ENCODE peak calls at places on chromosomes 7 and 10, in seven cellular contexts. One of them, this sample, is unnamed.

GRCh38 chr10:21475393-21475792 is 50.1 kb downstream of the SKIDA1 start:
- DNase-seq in HCT116: no peak
- DNase-seq in H1: no peak
- DNase-seq in HepG2: peak
- DNase-seq in SK-N-SH: no peak
- DNase-seq in K562: no peak
- DNase-seq in GM12878: no peak
- DNase-seq in this sample: no peak

GRCh38 chr7:11625669-11626068 is 206.3 kb downstream of the THSD7A start:
- DNase-seq in HCT116: no peak
- DNase-seq in H1: no peak
- DNase-seq in HepG2: no peak
- DNase-seq in SK-N-SH: no peak
- DNase-seq in K562: no peak
- DNase-seq in GM12878: no peak
- DNase-seq in this sample: no peak

GRCh38 chr7:84228526-84228925 is 33.9 kb upstream of the SEMA3A start:
- DNase-seq in HCT116: no peak
- DNase-seq in H1: peak
- DNase-seq in HepG2: no peak
- DNase-seq in SK-N-SH: no peak
- DNase-seq in K562: no peak
- DNase-seq in GM12878: no peak
- DNase-seq in this sample: no peak

GRCh38 chr10:78763217-78763616 is 305.5 kb upstream of the ZMIZ1 start:
- DNase-seq in HCT116: no peak
- DNase-seq in H1: no peak
- DNase-seq in HepG2: no peak
- DNase-seq in SK-N-SH: no peak
- DNase-seq in K562: no peak
- DNase-seq in GM12878: no peak
- DNase-seq in this sample: no peak

GRCh38 chr10:14880201-14880600 is 1.5 kb downstream of the SUV39H2 start:
- DNase-seq in HCT116: no peak
- DNase-seq in H1: no peak
- DNase-seq in HepG2: no peak
- DNase-seq in SK-N-SH: no peak
- DNase-seq in K562: peak
- DNase-seq in GM12878: no peak
- DNase-seq in this sample: peak

GRCh38 chr7:137952406-137952805 is 49.5 kb downstream of the CREB3L2 start:
- DNase-seq in HCT116: no peak
- DNase-seq in H1: no peak
- DNase-seq in HepG2: no peak
- DNase-seq in SK-N-SH: no peak
- DNase-seq in K562: no peak
- DNase-seq in GM12878: no peak
- DNase-seq in this sample: no peak

GRCh38 chr7:150311146-150311545 is 12.0 kb upstream of the LRRC61 start:
- DNase-seq in HCT116: no peak
- DNase-seq in H1: no peak
- DNase-seq in HepG2: no peak
- DNase-seq in SK-N-SH: no peak
- DNase-seq in K562: no peak
- DNase-seq in GM12878: no peak
- DNase-seq in this sample: no peak

GRCh38 chr7:92813390-92814024 is 22.9 kb downstream of the CDK6 start:
- DNase-seq in HCT116: no peak
- DNase-seq in H1: no peak
- DNase-seq in HepG2: no peak
- DNase-seq in SK-N-SH: no peak
- DNase-seq in K562: no peak
- DNase-seq in GM12878: peak
- DNase-seq in this sample: no peak

GRCh38 chr7:30427296-30428080 is 51.1 kb downstream of the NOD1 start:
- DNase-seq in HCT116: no peak
- DNase-seq in H1: no peak
- DNase-seq in HepG2: no peak
- DNase-seq in SK-N-SH: peak
- DNase-seq in K562: no peak
- DNase-seq in GM12878: no peak
- DNase-seq in this sample: no peak

GRCh38 chr10:11154809-11155208 is 137.1 kb downstream of the CELF2 start:
- DNase-seq in HCT116: no peak
- DNase-seq in H1: no peak
- DNase-seq in HepG2: no peak
- DNase-seq in SK-N-SH: no peak
- DNase-seq in K562: no peak
- DNase-seq in GM12878: no peak
- DNase-seq in this sample: no peak
- TF ChIP-seq JUND in HCT116: no peak
- TF ChIP-seq JUND in H1: no peak
- TF ChIP-seq JUND in HepG2: no peak
- TF ChIP-seq JUND in SK-N-SH: no peak
- TF ChIP-seq JUND in K562: no peak
- TF ChIP-seq JUND in GM12878: no peak
- TF ChIP-seq JUND in this sample: no peak

GRCh38 chr10:132536964-132537712 is 449 bp upstream of the INPP5A start:
- DNase-seq in HCT116: peak
- DNase-seq in H1: peak
- DNase-seq in HepG2: peak
- DNase-seq in SK-N-SH: peak
- DNase-seq in K562: peak
- DNase-seq in GM12878: peak
- DNase-seq in this sample: peak

GRCh38 chr10:132539431-132539839 is 1.8 kb downstream of the INPP5A start:
- DNase-seq in HCT116: no peak
- DNase-seq in H1: no peak
- DNase-seq in HepG2: no peak
- DNase-seq in SK-N-SH: no peak
- DNase-seq in K562: no peak
- DNase-seq in GM12878: no peak
- DNase-seq in this sample: no peak

GRCh38 chr10:132538790-132539421 is 1.3 kb downstream of the INPP5A start:
- DNase-seq in HCT116: no peak
- DNase-seq in H1: no peak
- DNase-seq in HepG2: no peak
- DNase-seq in SK-N-SH: peak
- DNase-seq in K562: no peak
- DNase-seq in GM12878: no peak
- DNase-seq in this sample: no peak

GRCh38 chr10:132537713-132538020 is at the start of gene INPP5A:
- DNase-seq in HCT116: no peak
- DNase-seq in H1: no peak
- DNase-seq in HepG2: no peak
- DNase-seq in SK-N-SH: no peak
- DNase-seq in K562: no peak
- DNase-seq in GM12878: no peak
- DNase-seq in this sample: no peak

GRCh38 chr10:132538031-132538789 is 623 bp downstream of the INPP5A start:
- DNase-seq in HCT116: no peak
- DNase-seq in H1: no peak
- DNase-seq in HepG2: no peak
- DNase-seq in SK-N-SH: no peak
- DNase-seq in K562: no peak
- DNase-seq in GM12878: no peak
- DNase-seq in this sample: no peak
- TF ChIP-seq JUND in HCT116: no peak
- TF ChIP-seq JUND in H1: no peak
- TF ChIP-seq JUND in HepG2: no peak
- TF ChIP-seq JUND in SK-N-SH: no peak
- TF ChIP-seq JUND in K562: no peak
- TF ChIP-seq JUND in GM12878: no peak
- TF ChIP-seq JUND in this sample: no peak

DNA sequence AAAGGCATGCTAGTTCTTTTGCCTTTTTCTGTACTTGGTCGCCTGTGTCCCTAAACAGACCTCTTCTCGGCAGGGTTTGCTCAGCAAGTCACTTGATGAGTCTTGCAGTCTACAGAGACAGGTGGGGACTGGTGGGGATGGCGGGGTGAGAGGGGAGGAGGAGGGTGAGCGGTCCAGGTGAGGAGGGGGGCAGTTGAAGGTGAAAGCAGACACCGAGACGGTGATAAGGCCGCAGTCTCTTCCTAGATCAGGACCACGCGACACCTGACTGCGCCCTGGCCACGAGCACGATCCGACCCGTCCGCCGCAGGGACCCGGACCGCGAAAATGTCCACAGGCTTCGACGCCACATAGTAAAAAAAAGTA is 566 bp downstream of the ASNS start:
- DNase-seq in HCT116: no peak
- DNase-seq in H1: no peak
- DNase-seq in HepG2: no peak
- DNase-seq in SK-N-SH: no peak
- DNase-seq in K562: peak
- DNase-seq in GM12878: peak
- DNase-seq in this sample: peak
- TF ChIP-seq JUND in HCT116: no peak
- TF ChIP-seq JUND in H1: no peak
- TF ChIP-seq JUND in HepG2: no peak
- TF ChIP-seq JUND in SK-N-SH: no peak
- TF ChIP-seq JUND in K562: no peak
- TF ChIP-seq JUND in GM12878: no peak
- TF ChIP-seq JUND in this sample: no peak

GRCh38 chr7:10560497-10560896 is 413.2 kb upstream of the PHF14 start:
- DNase-seq in HCT116: no peak
- DNase-seq in H1: no peak
- DNase-seq in HepG2: no peak
- DNase-seq in SK-N-SH: no peak
- DNase-seq in K562: no peak
- DNase-seq in GM12878: no peak
- DNase-seq in this sample: no peak
- TF ChIP-seq JUND in HCT116: no peak
- TF ChIP-seq JUND in H1: no peak
- TF ChIP-seq JUND in HepG2: no peak
- TF ChIP-seq JUND in SK-N-SH: no peak
- TF ChIP-seq JUND in K562: no peak
- TF ChIP-seq JUND in GM12878: no peak
- TF ChIP-seq JUND in this sample: no peak

DNA sequence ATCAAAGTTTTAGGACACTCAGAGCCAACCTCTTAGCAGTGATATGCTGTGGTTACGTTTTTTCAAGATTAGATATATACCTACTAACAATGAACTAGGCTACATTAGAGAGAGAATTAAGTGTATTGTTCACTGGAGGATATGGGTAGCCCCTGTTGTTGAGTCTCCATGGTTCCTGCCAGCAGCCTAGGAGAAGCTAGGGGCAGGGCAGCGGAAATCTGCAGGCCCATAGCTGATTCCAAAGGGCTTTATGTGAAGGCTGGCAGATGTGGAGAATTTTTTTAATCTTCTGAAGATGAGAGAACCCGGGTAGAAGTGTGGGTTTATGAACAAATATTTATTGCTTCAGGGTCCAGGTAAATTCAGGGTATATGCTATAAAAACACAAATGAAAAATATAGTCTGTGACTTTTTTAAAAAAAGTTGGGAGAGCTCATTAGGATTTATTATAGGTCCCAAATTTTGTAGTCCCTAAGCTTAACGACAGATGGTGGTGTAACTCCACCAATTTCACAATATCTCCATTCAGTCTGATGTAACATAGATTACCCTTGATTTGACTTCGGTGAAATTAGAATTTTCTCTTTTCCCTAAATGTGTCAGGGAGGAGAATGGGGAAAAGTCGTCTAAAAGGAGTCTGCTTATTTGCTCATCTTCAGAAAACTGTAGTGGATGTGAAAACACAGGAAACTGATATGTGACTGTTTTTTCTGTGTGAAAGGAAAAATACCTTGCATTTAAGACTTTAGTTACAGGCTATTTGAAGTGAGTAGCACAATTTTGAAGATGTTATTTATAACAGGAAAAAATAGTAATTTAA is 163.0 kb upstream of the PPP1R3A start:
- DNase-seq in HCT116: peak
- DNase-seq in H1: no peak
- DNase-seq in HepG2: peak
- DNase-seq in SK-N-SH: peak
- DNase-seq in K562: no peak
- DNase-seq in GM12878: no peak
- DNase-seq in this sample: peak
- TF ChIP-seq JUND in HCT116: no peak
- TF ChIP-seq JUND in H1: no peak
- TF ChIP-seq JUND in HepG2: no peak
- TF ChIP-seq JUND in SK-N-SH: no peak
- TF ChIP-seq JUND in K562: no peak
- TF ChIP-seq JUND in GM12878: no peak
- TF ChIP-seq JUND in this sample: no peak

GRCh38 chr7:130134106-130134636 is 63.8 kb downstream of the KLHDC10 start:
- DNase-seq in HCT116: no peak
- DNase-seq in H1: no peak
- DNase-seq in HepG2: no peak
- DNase-seq in SK-N-SH: no peak
- DNase-seq in K562: no peak
- DNase-seq in GM12878: no peak
- DNase-seq in this sample: no peak
- TF ChIP-seq JUND in HCT116: no peak
- TF ChIP-seq JUND in H1: no peak
- TF ChIP-seq JUND in HepG2: no peak
- TF ChIP-seq JUND in SK-N-SH: no peak
- TF ChIP-seq JUND in K562: no peak
- TF ChIP-seq JUND in GM12878: no peak
- TF ChIP-seq JUND in this sample: no peak

GRCh38 chr10:121631296-121631695 is 33.1 kb upstream of the FGFR2 start:
- DNase-seq in HCT116: no peak
- DNase-seq in H1: no peak
- DNase-seq in HepG2: no peak
- DNase-seq in SK-N-SH: no peak
- DNase-seq in K562: no peak
- DNase-seq in GM12878: no peak
- DNase-seq in this sample: no peak
- TF ChIP-seq JUND in HCT116: no peak
- TF ChIP-seq JUND in H1: no peak
- TF ChIP-seq JUND in HepG2: no peak
- TF ChIP-seq JUND in SK-N-SH: no peak
- TF ChIP-seq JUND in K562: no peak
- TF ChIP-seq JUND in GM12878: no peak
- TF ChIP-seq JUND in this sample: no peak

DNA sequence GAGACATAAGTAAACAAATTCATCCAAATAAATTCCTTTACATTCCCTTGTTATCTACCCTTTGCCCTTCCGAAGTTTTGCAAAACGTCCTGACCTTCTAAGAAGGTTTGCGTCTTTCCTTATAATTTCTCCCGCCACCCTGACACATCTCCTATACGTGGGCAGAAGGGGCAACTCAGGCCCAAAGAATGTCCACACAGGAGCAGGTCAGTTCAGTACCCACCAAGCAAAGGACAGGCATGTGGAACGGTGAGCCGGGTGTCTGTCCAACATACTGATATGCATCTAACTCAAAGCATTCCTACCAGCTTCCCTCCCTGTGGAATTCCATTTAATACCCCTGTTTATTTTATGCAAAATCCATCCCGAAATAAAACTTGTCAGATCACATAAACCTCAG is 85.2 kb downstream of the GPR26 start:
- DNase-seq in HCT116: no peak
- DNase-seq in H1: no peak
- DNase-seq in HepG2: no peak
- DNase-seq in SK-N-SH: no peak
- DNase-seq in K562: no peak
- DNase-seq in GM12878: no peak
- DNase-seq in this sample: no peak
- TF ChIP-seq JUND in HCT116: no peak
- TF ChIP-seq JUND in H1: no peak
- TF ChIP-seq JUND in HepG2: no peak
- TF ChIP-seq JUND in SK-N-SH: no peak
- TF ChIP-seq JUND in K562: no peak
- TF ChIP-seq JUND in GM12878: no peak
- TF ChIP-seq JUND in this sample: no peak